ENCODE peak calls at places on chromosome 11, in eight cellular contexts. N, Z, X, B, L, I, O and P are unnamed samples.

GRCh38 chr11:19913236-19913892 is 200.7 kb downstream of the NAV2 start:
- DNase-seq in N (no peak), Z (no peak), X (no peak), B (no peak), L (no peak), I (no peak), O (no peak), P (no peak)

GRCh38 chr11:68297812-68298658 is 14.4 kb upstream of the LRP5 start:
- DNase-seq in N (no peak), Z (peak; percentile 31), X (no peak), B (peak; percentile 68), L (peak; percentile 94), I (peak; percentile 44), O (no peak), P (peak; percentile 40)

GRCh38 chr11:129865701-129866100 is 29.7 kb downstream of the NFRKB start:
- DNase-seq in N (no peak), Z (no peak), X (no peak), B (no peak), L (no peak), I (no peak), O (no peak), P (no peak)

GRCh38 chr11:1049431-1049891 is 12.9 kb upstream of the MUC6 start:
- DNase-seq in N (no peak), Z (peak; percentile 87), X (no peak), B (no peak), L (no peak), I (peak; percentile 91), O (no peak), P (no peak)

GRCh38 chr11:29485641-29486040 is 531.2 kb downstream of the KCNA4 start:
- DNase-seq in N (no peak), Z (no peak), X (no peak), B (no peak), L (no peak), I (no peak), O (no peak), P (no peak)

GRCh38 chr11:6693342-6694228 is 10.4 kb upstream of the MRPL17 start:
- DNase-seq in N (no peak), Z (no peak), X (peak; percentile 42), B (peak; percentile 93), L (no peak), I (no peak), O (no peak), P (no peak)

GRCh38 chr11:93895106-93895862 is 44.9 kb upstream of the VSTM5 start:
- DNase-seq in N (peak; percentile 81), Z (peak; percentile 65), X (peak; percentile 53), B (peak; percentile 75), L (peak; percentile 61), I (peak; percentile 74), O (no peak), P (no peak)

GRCh38 chr11:69011624-69012091 is 1.4 kb downstream of the MRGPRF start:
- DNase-seq in N (no peak), Z (no peak), X (no peak), B (no peak), L (no peak), I (no peak), O (no peak), P (no peak)